ENCODE peak calls at places on chromosomes 11 and 22, in eight cellular contexts. One of them, this sample, is unnamed.

GRCh38 chr11:35190804-35191348 is 51.9 kb downstream of the CD44 start:
- DNase-seq in NCI-H1694 treated with DMSO at 0.1 percent for 48 hours: no peak
- DNase-seq in lower lobe of right lung: no peak
- DNase-seq in non-pigmented ciliary epithelial cell: no peak
- DNase-seq in endothelial cell: no peak
- DNase-seq in DMS153: no peak
- DNase-seq in stimulated activated CD4-positive, alpha-beta T cell treated with anti-CD3 and anti-CD28 coated beads, Interleukin-12 subunit alpha, Interleukin-12 subunit beta, amount 100 ng/mL, for 4 hours: no peak
- DNase-seq in ACHN: no peak
- DNase-seq in this sample: no peak

GRCh38 chr22:36731916-36732315 is 28.4 kb upstream of the CACNG2 start:
- DNase-seq in non-pigmented ciliary epithelial cell: no peak
- DNase-seq in NCI-H1694 treated with DMSO at 0.1 percent for 48 hours: no peak
- DNase-seq in DMS153: no peak
- DNase-seq in stimulated activated CD4-positive, alpha-beta T cell treated with anti-CD3 and anti-CD28 coated beads, Interleukin-12 subunit alpha, Interleukin-12 subunit beta, amount 100 ng/mL, for 4 hours: no peak
- DNase-seq in ACHN: no peak
- DNase-seq in endothelial cell: no peak
- DNase-seq in lower lobe of right lung: no peak
- DNase-seq in this sample: no peak

GRCh38 chr11:132234878-132235277 is 864.5 kb downstream of the NTM start:
- DNase-seq in endothelial cell: no peak
- DNase-seq in ACHN: no peak
- DNase-seq in non-pigmented ciliary epithelial cell: peak
- DNase-seq in NCI-H1694 treated with DMSO at 0.1 percent for 48 hours: no peak
- DNase-seq in lower lobe of right lung: no peak
- DNase-seq in stimulated activated CD4-positive, alpha-beta T cell treated with anti-CD3 and anti-CD28 coated beads, Interleukin-12 subunit alpha, Interleukin-12 subunit beta, amount 100 ng/mL, for 4 hours: no peak
- DNase-seq in DMS153: no peak
- DNase-seq in this sample: no peak

GRCh38 chr11:128735935-128736610 is 42.2 kb downstream of the FLI1 start:
- DNase-seq in DMS153: no peak
- DNase-seq in endothelial cell: no peak
- DNase-seq in non-pigmented ciliary epithelial cell: no peak
- DNase-seq in ACHN: no peak
- DNase-seq in NCI-H1694 treated with DMSO at 0.1 percent for 48 hours: no peak
- DNase-seq in stimulated activated CD4-positive, alpha-beta T cell treated with anti-CD3 and anti-CD28 coated beads, Interleukin-12 subunit alpha, Interleukin-12 subunit beta, amount 100 ng/mL, for 4 hours: no peak
- DNase-seq in lower lobe of right lung: no peak
- DNase-seq in this sample: no peak

GRCh38 chr11:46952553-46952952 is 16.0 kb downstream of the CSTPP1 start:
- DNase-seq in ACHN: no peak
- DNase-seq in NCI-H1694 treated with DMSO at 0.1 percent for 48 hours: no peak
- DNase-seq in non-pigmented ciliary epithelial cell: no peak
- DNase-seq in lower lobe of right lung: no peak
- DNase-seq in DMS153: no peak
- DNase-seq in stimulated activated CD4-positive, alpha-beta T cell treated with anti-CD3 and anti-CD28 coated beads, Interleukin-12 subunit alpha, Interleukin-12 subunit beta, amount 100 ng/mL, for 4 hours: no peak
- DNase-seq in endothelial cell: no peak
- DNase-seq in this sample: no peak

GRCh38 chr11:105610796-105611361 is 1.0 kb downstream of the GRIA4 start:
- DNase-seq in ACHN: no peak
- DNase-seq in lower lobe of right lung: no peak
- DNase-seq in NCI-H1694 treated with DMSO at 0.1 percent for 48 hours: no peak
- DNase-seq in endothelial cell: no peak
- DNase-seq in DMS153: no peak
- DNase-seq in non-pigmented ciliary epithelial cell: no peak
- DNase-seq in stimulated activated CD4-positive, alpha-beta T cell treated with anti-CD3 and anti-CD28 coated beads, Interleukin-12 subunit alpha, Interleukin-12 subunit beta, amount 100 ng/mL, for 4 hours: no peak
- DNase-seq in this sample: no peak

GRCh38 chr22:23127788-23128187 is 14.0 kb downstream of the RSPH14 start:
- DNase-seq in ACHN: no peak
- DNase-seq in stimulated activated CD4-positive, alpha-beta T cell treated with anti-CD3 and anti-CD28 coated beads, Interleukin-12 subunit alpha, Interleukin-12 subunit beta, amount 100 ng/mL, for 4 hours: no peak
- DNase-seq in non-pigmented ciliary epithelial cell: no peak
- DNase-seq in DMS153: no peak
- DNase-seq in NCI-H1694 treated with DMSO at 0.1 percent for 48 hours: no peak
- DNase-seq in endothelial cell: no peak
- DNase-seq in lower lobe of right lung: no peak
- DNase-seq in this sample: no peak

GRCh38 chr11:45145083-45145420 is 1.4 kb upstream of the PRDM11 start:
- DNase-seq in DMS153: no peak
- DNase-seq in ACHN: no peak
- DNase-seq in NCI-H1694 treated with DMSO at 0.1 percent for 48 hours: no peak
- DNase-seq in non-pigmented ciliary epithelial cell: no peak
- DNase-seq in lower lobe of right lung: no peak
- DNase-seq in endothelial cell: no peak
- DNase-seq in stimulated activated CD4-positive, alpha-beta T cell treated with anti-CD3 and anti-CD28 coated beads, Interleukin-12 subunit alpha, Interleukin-12 subunit beta, amount 100 ng/mL, for 4 hours: no peak
- DNase-seq in this sample: no peak

GRCh38 chr11:92457250-92457649 is 232.6 kb downstream of the FAT3 start:
- DNase-seq in ACHN: no peak
- DNase-seq in lower lobe of right lung: no peak
- DNase-seq in NCI-H1694 treated with DMSO at 0.1 percent for 48 hours: no peak
- DNase-seq in non-pigmented ciliary epithelial cell: no peak
- DNase-seq in DMS153: no peak
- DNase-seq in stimulated activated CD4-positive, alpha-beta T cell treated with anti-CD3 and anti-CD28 coated beads, Interleukin-12 subunit alpha, Interleukin-12 subunit beta, amount 100 ng/mL, for 4 hours: no peak
- DNase-seq in endothelial cell: no peak
- DNase-seq in this sample: no peak

GRCh38 chr11:70603756-70604211 is 205.5 kb downstream of the CTTN start:
- DNase-seq in endothelial cell: no peak
- DNase-seq in ACHN: no peak
- DNase-seq in DMS153: no peak
- DNase-seq in non-pigmented ciliary epithelial cell: no peak
- DNase-seq in NCI-H1694 treated with DMSO at 0.1 percent for 48 hours: peak
- DNase-seq in lower lobe of right lung: peak
- DNase-seq in stimulated activated CD4-positive, alpha-beta T cell treated with anti-CD3 and anti-CD28 coated beads, Interleukin-12 subunit alpha, Interleukin-12 subunit beta, amount 100 ng/mL, for 4 hours: no peak
- DNase-seq in this sample: no peak

GRCh38 chr11:78930810-78931209 is 356.1 kb upstream of the NARS2 start:
- DNase-seq in DMS153: no peak
- DNase-seq in NCI-H1694 treated with DMSO at 0.1 percent for 48 hours: no peak
- DNase-seq in ACHN: no peak
- DNase-seq in stimulated activated CD4-positive, alpha-beta T cell treated with anti-CD3 and anti-CD28 coated beads, Interleukin-12 subunit alpha, Interleukin-12 subunit beta, amount 100 ng/mL, for 4 hours: no peak
- DNase-seq in non-pigmented ciliary epithelial cell: no peak
- DNase-seq in endothelial cell: no peak
- DNase-seq in lower lobe of right lung: no peak
- DNase-seq in this sample: no peak

GRCh38 chr11:134022748-134023147 is 46.1 kb upstream of the JAM3 start:
- DNase-seq in NCI-H1694 treated with DMSO at 0.1 percent for 48 hours: no peak
- DNase-seq in ACHN: no peak
- DNase-seq in stimulated activated CD4-positive, alpha-beta T cell treated with anti-CD3 and anti-CD28 coated beads, Interleukin-12 subunit alpha, Interleukin-12 subunit beta, amount 100 ng/mL, for 4 hours: no peak
- DNase-seq in DMS153: peak
- DNase-seq in lower lobe of right lung: no peak
- DNase-seq in non-pigmented ciliary epithelial cell: no peak
- DNase-seq in endothelial cell: no peak
- DNase-seq in this sample: no peak

GRCh38 chr11:111694851-111695250 is 71.3 kb downstream of the PPP2R1B start:
- DNase-seq in stimulated activated CD4-positive, alpha-beta T cell treated with anti-CD3 and anti-CD28 coated beads, Interleukin-12 subunit alpha, Interleukin-12 subunit beta, amount 100 ng/mL, for 4 hours: no peak
- DNase-seq in ACHN: no peak
- DNase-seq in endothelial cell: no peak
- DNase-seq in lower lobe of right lung: no peak
- DNase-seq in NCI-H1694 treated with DMSO at 0.1 percent for 48 hours: no peak
- DNase-seq in non-pigmented ciliary epithelial cell: peak
- DNase-seq in DMS153: no peak
- DNase-seq in this sample: no peak

GRCh38 chr11:67281552-67282150 is 7.5 kb upstream of the ANKRD13D start:
- DNase-seq in non-pigmented ciliary epithelial cell: no peak
- DNase-seq in endothelial cell: no peak
- DNase-seq in NCI-H1694 treated with DMSO at 0.1 percent for 48 hours: no peak
- DNase-seq in DMS153: no peak
- DNase-seq in stimulated activated CD4-positive, alpha-beta T cell treated with anti-CD3 and anti-CD28 coated beads, Interleukin-12 subunit alpha, Interleukin-12 subunit beta, amount 100 ng/mL, for 4 hours: no peak
- DNase-seq in lower lobe of right lung: peak
- DNase-seq in ACHN: no peak
- DNase-seq in this sample: no peak

GRCh38 chr11:110182886-110183285 is 89.7 kb downstream of the ZC3H12C start:
- DNase-seq in stimulated activated CD4-positive, alpha-beta T cell treated with anti-CD3 and anti-CD28 coated beads, Interleukin-12 subunit alpha, Interleukin-12 subunit beta, amount 100 ng/mL, for 4 hours: no peak
- DNase-seq in endothelial cell: no peak
- DNase-seq in DMS153: no peak
- DNase-seq in NCI-H1694 treated with DMSO at 0.1 percent for 48 hours: no peak
- DNase-seq in lower lobe of right lung: no peak
- DNase-seq in non-pigmented ciliary epithelial cell: no peak
- DNase-seq in ACHN: peak
- DNase-seq in this sample: no peak

GRCh38 chr11:34262601-34263081 is 95.2 kb downstream of the ABTB2 start:
- DNase-seq in non-pigmented ciliary epithelial cell: no peak
- DNase-seq in stimulated activated CD4-positive, alpha-beta T cell treated with anti-CD3 and anti-CD28 coated beads, Interleukin-12 subunit alpha, Interleukin-12 subunit beta, amount 100 ng/mL, for 4 hours: no peak
- DNase-seq in NCI-H1694 treated with DMSO at 0.1 percent for 48 hours: no peak
- DNase-seq in DMS153: peak
- DNase-seq in lower lobe of right lung: no peak
- DNase-seq in ACHN: no peak
- DNase-seq in endothelial cell: no peak
- DNase-seq in this sample: no peak

GRCh38 chr22:46224044-46224746 is 25.9 kb downstream of the CDPF1 start:
- DNase-seq in lower lobe of right lung: no peak
- DNase-seq in stimulated activated CD4-positive, alpha-beta T cell treated with anti-CD3 and anti-CD28 coated beads, Interleukin-12 subunit alpha, Interleukin-12 subunit beta, amount 100 ng/mL, for 4 hours: no peak
- DNase-seq in non-pigmented ciliary epithelial cell: no peak
- DNase-seq in DMS153: no peak
- DNase-seq in NCI-H1694 treated with DMSO at 0.1 percent for 48 hours: no peak
- DNase-seq in ACHN: no peak
- DNase-seq in endothelial cell: no peak
- DNase-seq in this sample: no peak

GRCh38 chr11:116418388-116419041 is 354.3 kb downstream of the BUD13 start:
- DNase-seq in NCI-H1694 treated with DMSO at 0.1 percent for 48 hours: no peak
- DNase-seq in lower lobe of right lung: no peak
- DNase-seq in non-pigmented ciliary epithelial cell: no peak
- DNase-seq in DMS153: no peak
- DNase-seq in ACHN: no peak
- DNase-seq in stimulated activated CD4-positive, alpha-beta T cell treated with anti-CD3 and anti-CD28 coated beads, Interleukin-12 subunit alpha, Interleukin-12 subunit beta, amount 100 ng/mL, for 4 hours: no peak
- DNase-seq in endothelial cell: no peak
- DNase-seq in this sample: no peak

GRCh38 chr11:13010737-13011342 is 1.7 kb downstream of the RASSF10 start:
- DNase-seq in NCI-H1694 treated with DMSO at 0.1 percent for 48 hours: no peak
- DNase-seq in endothelial cell: peak
- DNase-seq in DMS153: no peak
- DNase-seq in ACHN: no peak
- DNase-seq in lower lobe of right lung: peak
- DNase-seq in stimulated activated CD4-positive, alpha-beta T cell treated with anti-CD3 and anti-CD28 coated beads, Interleukin-12 subunit alpha, Interleukin-12 subunit beta, amount 100 ng/mL, for 4 hours: no peak
- DNase-seq in non-pigmented ciliary epithelial cell: no peak
- DNase-seq in this sample: peak

GRCh38 chr22:24867327-24868022 is 61.5 kb downstream of the SGSM1 start:
- DNase-seq in DMS153: no peak
- DNase-seq in non-pigmented ciliary epithelial cell: no peak
- DNase-seq in ACHN: no peak
- DNase-seq in lower lobe of right lung: no peak
- DNase-seq in NCI-H1694 treated with DMSO at 0.1 percent for 48 hours: no peak
- DNase-seq in stimulated activated CD4-positive, alpha-beta T cell treated with anti-CD3 and anti-CD28 coated beads, Interleukin-12 subunit alpha, Interleukin-12 subunit beta, amount 100 ng/mL, for 4 hours: no peak
- DNase-seq in endothelial cell: no peak
- DNase-seq in this sample: no peak

GRCh38 chr11:20474176-20474950 is 86.8 kb downstream of the PRMT3 start:
- DNase-seq in non-pigmented ciliary epithelial cell: no peak
- DNase-seq in NCI-H1694 treated with DMSO at 0.1 percent for 48 hours: no peak
- DNase-seq in ACHN: no peak
- DNase-seq in DMS153: no peak
- DNase-seq in lower lobe of right lung: no peak
- DNase-seq in endothelial cell: no peak
- DNase-seq in stimulated activated CD4-positive, alpha-beta T cell treated with anti-CD3 and anti-CD28 coated beads, Interleukin-12 subunit alpha, Interleukin-12 subunit beta, amount 100 ng/mL, for 4 hours: no peak
- DNase-seq in this sample: no peak

GRCh38 chr11:120184946-120185677 is 25.7 kb upstream of the OAF start:
- DNase-seq in ACHN: peak
- DNase-seq in non-pigmented ciliary epithelial cell: no peak
- DNase-seq in stimulated activated CD4-positive, alpha-beta T cell treated with anti-CD3 and anti-CD28 coated beads, Interleukin-12 subunit alpha, Interleukin-12 subunit beta, amount 100 ng/mL, for 4 hours: no peak
- DNase-seq in endothelial cell: no peak
- DNase-seq in lower lobe of right lung: no peak
- DNase-seq in NCI-H1694 treated with DMSO at 0.1 percent for 48 hours: no peak
- DNase-seq in DMS153: no peak
- DNase-seq in this sample: peak

GRCh38 chr11:4038973-4039372 is 55.6 kb upstream of the RRM1 start:
- DNase-seq in NCI-H1694 treated with DMSO at 0.1 percent for 48 hours: no peak
- DNase-seq in DMS153: no peak
- DNase-seq in non-pigmented ciliary epithelial cell: no peak
- DNase-seq in stimulated activated CD4-positive, alpha-beta T cell treated with anti-CD3 and anti-CD28 coated beads, Interleukin-12 subunit alpha, Interleukin-12 subunit beta, amount 100 ng/mL, for 4 hours: no peak
- DNase-seq in endothelial cell: no peak
- DNase-seq in ACHN: no peak
- DNase-seq in lower lobe of right lung: no peak
- DNase-seq in this sample: no peak

GRCh38 chr22:25388866-25389540 is 169.6 kb downstream of the CRYBB2 start:
- DNase-seq in non-pigmented ciliary epithelial cell: no peak
- DNase-seq in DMS153: no peak
- DNase-seq in lower lobe of right lung: no peak
- DNase-seq in stimulated activated CD4-positive, alpha-beta T cell treated with anti-CD3 and anti-CD28 coated beads, Interleukin-12 subunit alpha, Interleukin-12 subunit beta, amount 100 ng/mL, for 4 hours: no peak
- DNase-seq in NCI-H1694 treated with DMSO at 0.1 percent for 48 hours: no peak
- DNase-seq in ACHN: no peak
- DNase-seq in endothelial cell: no peak
- DNase-seq in this sample: no peak

GRCh38 chr22:22772883-22773282 is 114.7 kb upstream of the IGLL5 start:
- DNase-seq in lower lobe of right lung: no peak
- DNase-seq in NCI-H1694 treated with DMSO at 0.1 percent for 48 hours: no peak
- DNase-seq in ACHN: no peak
- DNase-seq in stimulated activated CD4-positive, alpha-beta T cell treated with anti-CD3 and anti-CD28 coated beads, Interleukin-12 subunit alpha, Interleukin-12 subunit beta, amount 100 ng/mL, for 4 hours: no peak
- DNase-seq in DMS153: no peak
- DNase-seq in non-pigmented ciliary epithelial cell: no peak
- DNase-seq in endothelial cell: no peak
- DNase-seq in this sample: no peak

GRCh38 chr11:111759375-111759774 is 6.8 kb downstream of the PPP2R1B start:
- DNase-seq in NCI-H1694 treated with DMSO at 0.1 percent for 48 hours: no peak
- DNase-seq in non-pigmented ciliary epithelial cell: no peak
- DNase-seq in DMS153: no peak
- DNase-seq in ACHN: no peak
- DNase-seq in lower lobe of right lung: no peak
- DNase-seq in endothelial cell: no peak
- DNase-seq in stimulated activated CD4-positive, alpha-beta T cell treated with anti-CD3 and anti-CD28 coated beads, Interleukin-12 subunit alpha, Interleukin-12 subunit beta, amount 100 ng/mL, for 4 hours: no peak
- DNase-seq in this sample: no peak

GRCh38 chr11:59115556-59115955 is 8.5 kb downstream of the FAM111B start:
- DNase-seq in lower lobe of right lung: no peak
- DNase-seq in endothelial cell: no peak
- DNase-seq in DMS153: no peak
- DNase-seq in ACHN: no peak
- DNase-seq in NCI-H1694 treated with DMSO at 0.1 percent for 48 hours: no peak
- DNase-seq in stimulated activated CD4-positive, alpha-beta T cell treated with anti-CD3 and anti-CD28 coated beads, Interleukin-12 subunit alpha, Interleukin-12 subunit beta, amount 100 ng/mL, for 4 hours: no peak
- DNase-seq in non-pigmented ciliary epithelial cell: no peak
- DNase-seq in this sample: no peak

GRCh38 chr11:68908273-68908672 is 4.6 kb downstream of the IGHMBP2 start:
- DNase-seq in lower lobe of right lung: no peak
- DNase-seq in endothelial cell: no peak
- DNase-seq in ACHN: no peak
- DNase-seq in DMS153: no peak
- DNase-seq in stimulated activated CD4-positive, alpha-beta T cell treated with anti-CD3 and anti-CD28 coated beads, Interleukin-12 subunit alpha, Interleukin-12 subunit beta, amount 100 ng/mL, for 4 hours: no peak
- DNase-seq in non-pigmented ciliary epithelial cell: no peak
- DNase-seq in NCI-H1694 treated with DMSO at 0.1 percent for 48 hours: no peak
- DNase-seq in this sample: no peak

GRCh38 chr22:36355362-36355761 is 32.4 kb downstream of the MYH9 start:
- DNase-seq in NCI-H1694 treated with DMSO at 0.1 percent for 48 hours: no peak
- DNase-seq in DMS153: no peak
- DNase-seq in non-pigmented ciliary epithelial cell: no peak
- DNase-seq in stimulated activated CD4-positive, alpha-beta T cell treated with anti-CD3 and anti-CD28 coated beads, Interleukin-12 subunit alpha, Interleukin-12 subunit beta, amount 100 ng/mL, for 4 hours: no peak
- DNase-seq in ACHN: no peak
- DNase-seq in lower lobe of right lung: no peak
- DNase-seq in endothelial cell: no peak
- DNase-seq in this sample: no peak

GRCh38 chr11:132685174-132685611 is 847.1 kb downstream of the OPCML start:
- DNase-seq in ACHN: no peak
- DNase-seq in non-pigmented ciliary epithelial cell: peak
- DNase-seq in lower lobe of right lung: no peak
- DNase-seq in DMS153: no peak
- DNase-seq in stimulated activated CD4-positive, alpha-beta T cell treated with anti-CD3 and anti-CD28 coated beads, Interleukin-12 subunit alpha, Interleukin-12 subunit beta, amount 100 ng/mL, for 4 hours: no peak
- DNase-seq in endothelial cell: no peak
- DNase-seq in NCI-H1694 treated with DMSO at 0.1 percent for 48 hours: no peak
- DNase-seq in this sample: no peak

GRCh38 chr11:94932503-94932902 is 40.9 kb downstream of the CWC15 start:
- DNase-seq in NCI-H1694 treated with DMSO at 0.1 percent for 48 hours: no peak
- DNase-seq in stimulated activated CD4-positive, alpha-beta T cell treated with anti-CD3 and anti-CD28 coated beads, Interleukin-12 subunit alpha, Interleukin-12 subunit beta, amount 100 ng/mL, for 4 hours: no peak
- DNase-seq in DMS153: no peak
- DNase-seq in endothelial cell: no peak
- DNase-seq in non-pigmented ciliary epithelial cell: no peak
- DNase-seq in lower lobe of right lung: no peak
- DNase-seq in ACHN: no peak
- DNase-seq in this sample: no peak

GRCh38 chr11:2737876-2738275 is 38.1 kb upstream of the KCNQ1OT1 start:
- DNase-seq in stimulated activated CD4-positive, alpha-beta T cell treated with anti-CD3 and anti-CD28 coated beads, Interleukin-12 subunit alpha, Interleukin-12 subunit beta, amount 100 ng/mL, for 4 hours: no peak
- DNase-seq in lower lobe of right lung: no peak
- DNase-seq in NCI-H1694 treated with DMSO at 0.1 percent for 48 hours: no peak
- DNase-seq in ACHN: no peak
- DNase-seq in non-pigmented ciliary epithelial cell: no peak
- DNase-seq in endothelial cell: no peak
- DNase-seq in DMS153: no peak
- DNase-seq in this sample: peak

GRCh38 chr22:26845016-26845728 is 187.8 kb downstream of the MIAT start:
- DNase-seq in stimulated activated CD4-positive, alpha-beta T cell treated with anti-CD3 and anti-CD28 coated beads, Interleukin-12 subunit alpha, Interleukin-12 subunit beta, amount 100 ng/mL, for 4 hours: no peak
- DNase-seq in ACHN: peak
- DNase-seq in endothelial cell: no peak
- DNase-seq in lower lobe of right lung: no peak
- DNase-seq in non-pigmented ciliary epithelial cell: no peak
- DNase-seq in NCI-H1694 treated with DMSO at 0.1 percent for 48 hours: no peak
- DNase-seq in DMS153: peak
- DNase-seq in this sample: no peak

GRCh38 chr11:56841210-56841810 is 92.8 kb upstream of the OR9G4 start:
- DNase-seq in non-pigmented ciliary epithelial cell: peak
- DNase-seq in stimulated activated CD4-positive, alpha-beta T cell treated with anti-CD3 and anti-CD28 coated beads, Interleukin-12 subunit alpha, Interleukin-12 subunit beta, amount 100 ng/mL, for 4 hours: no peak
- DNase-seq in lower lobe of right lung: no peak
- DNase-seq in NCI-H1694 treated with DMSO at 0.1 percent for 48 hours: peak
- DNase-seq in ACHN: peak
- DNase-seq in DMS153: peak
- DNase-seq in endothelial cell: peak
- DNase-seq in this sample: peak

This sample was measured in HuH-7.